ENCODE peak calls at places on chromosomes 16 and 17, in four cellular contexts. Q, I, R and F are unnamed samples. For H3K27me3 and H3K4me1, the result is how much of the 10 kb centered on the place peaks cover.

GRCh38 chr17:42989726-42990652 is 8.2 kb upstream of the RPL27 start:
- DNase-seq in Q (no peak), I (no peak), R (no peak), F (no peak)

GRCh38 chr16:27681681-27682080 is 131.7 kb downstream of the KATNIP start:
- DNase-seq in Q (no peak), I (no peak), R (no peak), F (no peak)

GRCh38 chr16:20812510-20812909 is 6.2 kb downstream of the REXO5 start:
- DNase-seq in Q (no peak), I (no peak), R (no peak), F (no peak)

GRCh38 chr17:37490638-37491614 is 1.2 kb downstream of the DUSP14 start:
- DNase-seq in Q (peak), I (no peak), R (no peak), F (peak)

GRCh38 chr17:55319933-55320593 is 55.3 kb downstream of the HLF start:
- DNase-seq in Q (no peak), I (no peak), R (no peak), F (no peak)

GRCh38 chr17:82687871-82688270 is 10.6 kb downstream of the RAB40B start:
- DNase-seq in Q (no peak), I (no peak), R (no peak), F (no peak)

GRCh38 chr17:7668482-7668881 is 17.8 kb downstream of the ATP1B2 start:
- DNase-seq in Q (no peak), I (no peak), R (no peak), F (no peak)

GRCh38 chr17:3886776-3887175 is 6.1 kb downstream of the CAMKK1 start:
- DNase-seq in Q (no peak), I (no peak), R (no peak), F (no peak)

GRCh38 chr17:20226814-20227482 is 217.8 kb downstream of the SPECC1 start:
- DNase-seq in Q (peak), I (peak), R (peak), F (peak)

GRCh38 chr17:56594528-56595418 is 1.3 kb downstream of the NOG start:
- DNase-seq in Q (no peak), I (peak), R (peak), F (no peak)

GRCh38 chr17:48718781-48719641 is 3.3 kb downstream of the PRAC1 start:
- DNase-seq in Q (no peak), I (no peak), R (no peak), F (peak)

GRCh38 chr17:20059728-20060188 is 50.6 kb downstream of the SPECC1 start:
- DNase-seq in Q (no peak), I (no peak), R (no peak), F (peak)

GRCh38 chr17:28698253-28698941 is 13.3 kb downstream of the PROCA1 start:
- DNase-seq in Q (no peak), I (no peak), R (no peak), F (peak)

GRCh38 chr16:64058685-64059084 is 1063.2 kb downstream of the CDH11 start:
- DNase-seq in Q (no peak), I (no peak), R (no peak), F (no peak)

GRCh38 chr17:17467720-17468119 is 9.1 kb upstream of the MED9 start:
- DNase-seq in Q (no peak), I (no peak), R (no peak), F (no peak)

GRCh38 chr17:14101976-14102375 is 32.7 kb downstream of the COX10 start:
- DNase-seq in Q (no peak), I (no peak), R (no peak), F (no peak)

GRCh38 chr17:4074831-4075495 is 67.9 kb downstream of the ZZEF1 start:
- DNase-seq in Q (peak), I (no peak), R (peak), F (peak)

GRCh38 chr17:63841350-63842172 is 924 bp downstream of the SMARCD2 start:
- DNase-seq in Q (no peak), I (no peak), R (peak), F (peak)

GRCh38 chr17:55448681-55449080 is 27.0 kb upstream of the MMD start:
- DNase-seq in Q (no peak), I (no peak), R (no peak), F (no peak)

GRCh38 chr17:73179387-73179786 is 13.5 kb upstream of the COG1 start:
- DNase-seq in Q (no peak), I (no peak), R (no peak), F (no peak)

GRCh38 chr17:7839890-7840260 is 5.9 kb downstream of the KDM6B start:
- DNase-seq in Q (no peak), I (no peak), R (no peak), F (no peak)

GRCh38 chr16:14307623-14308356 is 236.7 kb downstream of the MRTFB start:
- DNase-seq in Q (no peak), I (no peak), R (no peak), F (no peak)

GRCh38 chr17:29091591-29092291 is 48.8 kb downstream of the PIPOX start:
- DNase-seq in Q (no peak), I (no peak), R (peak), F (no peak)

GRCh38 chr16:80552277-80552676 is 11.5 kb downstream of the DYNLRB2 start:
- DNase-seq in Q (no peak), I (no peak), R (no peak), F (no peak)

GRCh38 chr17:3894927-3895343 is 2.1 kb upstream of the CAMKK1 start:
- DNase-seq in Q (no peak), I (no peak), R (no peak), F (no peak)

GRCh38 chr17:64707077-64707591 is 45.0 kb upstream of the SMURF2 start:
- DNase-seq in Q (peak), I (no peak), R (peak), F (peak)

GRCh38 chr17:41676058-41676419 is 12.6 kb upstream of the EIF1 start:
- DNase-seq in Q (no peak), I (no peak), R (no peak), F (no peak)

GRCh38 chr17:50297407-50297865 is 23.2 kb downstream of the TMEM92 start:
- DNase-seq in Q (peak), I (peak), R (peak), F (peak)

GRCh38 chr17:7023576-7024401 is 939 bp downstream of the BCL6B start:
- DNase-seq in Q (peak), I (peak), R (peak), F (no peak)

GRCh38 chr17:20930065-20930760 is 112.6 kb downstream of the USP22 start:
- DNase-seq in Q (no peak), I (no peak), R (no peak), F (no peak)

GRCh38 chr17:44969144-44969780 is 1.2 kb upstream of the C1QL1 start:
- DNase-seq in Q (no peak), I (no peak), R (no peak), F (no peak)

GRCh38 chr17:44971776-44972483 is 3.8 kb upstream of the C1QL1 start:
- DNase-seq in Q (no peak), I (no peak), R (no peak), F (no peak)

GRCh38 chr17:44968225-44969143 is at the start of gene C1QL1:
- DNase-seq in Q (peak), I (peak), R (peak), F (peak)

GRCh38 chr17:44967907-44968224 is 237 bp downstream of the C1QL1 start:
- DNase-seq in Q (no peak), I (no peak), R (no peak), F (no peak)

DNA sequence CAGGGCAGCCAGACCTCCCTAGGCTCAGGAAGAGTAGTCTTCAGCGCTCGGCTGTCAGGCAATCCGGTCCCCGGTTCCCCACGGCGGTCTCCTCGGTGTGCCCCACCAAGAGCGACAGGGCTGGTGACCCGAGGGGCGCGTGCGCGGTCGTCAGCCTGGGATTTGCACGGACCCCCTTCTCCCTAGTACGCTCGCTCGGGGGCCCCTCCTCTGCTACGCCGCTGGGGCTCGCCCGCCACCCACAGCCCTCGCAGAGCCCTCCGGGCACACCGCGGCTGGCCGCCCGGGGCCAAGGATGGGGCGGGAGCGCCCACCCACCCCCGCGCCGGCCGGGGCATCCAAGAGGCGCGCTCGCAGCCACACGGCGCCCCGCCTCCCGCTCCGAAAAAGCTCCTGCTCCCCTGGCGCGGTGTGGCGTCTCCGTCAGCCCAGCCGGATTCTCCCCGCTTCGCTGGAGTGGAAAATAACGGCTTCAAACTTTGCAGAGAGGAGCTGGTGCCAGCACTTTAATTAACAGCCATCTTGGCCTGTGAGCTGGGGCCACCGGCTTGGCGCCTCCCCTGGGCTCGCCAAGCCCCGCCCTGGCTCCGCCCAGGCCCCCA is 2.1 kb upstream of the C1QL1 start:
- DNase-seq in Q (no peak), I (peak), R (peak), F (peak)
- H3K27me3 ChIP-seq in Q (under half), I (under half), R (under half), F (under half)

DNA sequence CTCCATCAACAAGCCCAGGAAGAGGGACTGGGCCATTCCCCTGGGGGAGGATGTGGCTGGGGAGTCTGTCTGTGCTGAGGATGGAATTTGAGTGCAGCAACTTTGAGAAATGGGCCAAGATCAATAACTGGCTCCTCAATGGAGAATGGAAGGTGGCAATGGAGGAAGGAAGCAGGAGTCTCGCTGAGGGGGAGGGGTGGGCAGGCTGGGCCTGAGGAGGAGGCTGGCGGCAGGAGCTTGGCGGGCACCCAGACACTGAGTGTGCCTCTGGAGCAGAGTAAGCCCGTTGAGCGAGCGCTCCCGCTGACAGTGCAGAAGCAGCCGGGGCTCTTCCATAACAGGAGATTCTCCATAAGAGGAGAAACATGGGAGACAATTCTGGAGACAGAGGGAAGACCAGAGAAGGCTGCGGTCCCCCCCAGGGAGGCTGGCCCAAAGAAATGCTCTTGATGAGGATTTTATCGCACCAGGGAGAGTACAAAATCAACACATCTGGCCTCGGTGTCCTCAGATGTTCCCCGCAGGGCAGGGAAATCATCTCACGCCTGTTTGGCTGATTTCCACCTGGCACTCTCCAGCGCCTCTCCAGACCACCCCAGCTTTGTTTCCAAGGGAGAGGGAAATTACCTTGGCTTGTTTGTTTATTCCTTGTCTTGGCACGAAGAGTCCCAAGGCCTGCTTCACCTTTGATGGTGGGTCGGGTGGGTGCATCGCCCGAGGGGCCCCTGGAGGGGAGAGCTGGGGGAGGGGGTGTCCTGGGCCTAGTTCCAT is 2.8 kb upstream of the MMP15 start:
- DNase-seq in Q (no peak), I (no peak), R (peak), F (no peak)
- H3K4me1 ChIP-seq in Q (under half), I (under half), R (under half), F (under half)

GRCh38 chr16:56314244-56314850 is 111.0 kb downstream of the AMFR start:
- DNase-seq in Q (no peak), I (no peak), R (no peak), F (no peak)

GRCh38 chr16:56312028-56312300 is 113.4 kb downstream of the AMFR start:
- DNase-seq in Q (no peak), I (no peak), R (peak), F (no peak)

GRCh38 chr16:56312556-56312955 is 112.8 kb downstream of the AMFR start:
- DNase-seq in Q (no peak), I (no peak), R (no peak), F (no peak)

GRCh38 chr16:56310685-56311084 is 114.7 kb downstream of the AMFR start:
- DNase-seq in Q (no peak), I (no peak), R (no peak), F (no peak)

GRCh38 chr16:56311208-56312027 is 113.9 kb downstream of the AMFR start:
- DNase-seq in Q (no peak), I (no peak), R (peak), F (no peak)
- TF ChIP-seq CTCF in Q (peak), I (no peak), R (peak), F (no peak)

DNA sequence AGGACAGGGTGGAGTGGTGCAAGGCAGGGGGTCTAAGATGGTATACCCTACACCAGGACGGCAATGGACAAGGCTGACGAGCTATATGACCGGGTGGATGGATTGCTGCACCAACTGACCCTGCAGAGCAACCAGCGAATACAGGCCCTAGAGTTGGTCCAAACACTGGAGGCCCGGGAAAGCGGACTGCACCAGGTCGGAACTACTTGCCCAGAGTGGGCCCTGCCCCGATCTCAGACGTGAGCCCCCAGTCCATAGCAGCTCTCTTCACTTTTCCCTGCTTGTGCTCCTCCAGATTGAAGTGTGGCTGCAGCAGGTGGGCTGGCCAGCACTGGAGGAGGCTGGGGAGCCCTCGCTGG is 3.1 kb downstream of the PLEKHG4 start:
- DNase-seq in Q (no peak), I (no peak), R (no peak), F (no peak)
- H3K27me3 ChIP-seq in Q (under half), I (under half), R (under half), F (under half)

GRCh38 chr17:47225911-47226688 is 17.0 kb downstream of the MYL4 start:
- DNase-seq in Q (no peak), I (no peak), R (no peak), F (no peak)

GRCh38 chr17:47224971-47225370 is 15.8 kb downstream of the MYL4 start:
- DNase-seq in Q (no peak), I (no peak), R (no peak), F (no peak)

GRCh38 chr17:47223460-47223859 is 14.3 kb downstream of the MYL4 start:
- DNase-seq in Q (no peak), I (no peak), R (no peak), F (no peak)

GRCh38 chr17:47227862-47228261 is 18.7 kb downstream of the MYL4 start:
- DNase-seq in Q (no peak), I (no peak), R (no peak), F (no peak)

GRCh38 chr17:47225436-47225858 is 16.3 kb downstream of the MYL4 start:
- DNase-seq in Q (peak), I (no peak), R (peak), F (no peak)
- H3K4me1 ChIP-seq in Q (under half), I (under half), R (under half), F (under half)

GRCh38 chr17:58307468-58308172 is 21.0 kb downstream of the TSPOAP1 start:
- DNase-seq in Q (no peak), I (no peak), R (no peak), F (no peak)

GRCh38 chr17:58306131-58306951 is 22.3 kb downstream of the TSPOAP1 start:
- DNase-seq in Q (no peak), I (no peak), R (no peak), F (no peak)

GRCh38 chr17:58309918-58310259 is 18.7 kb downstream of the TSPOAP1 start:
- DNase-seq in Q (no peak), I (no peak), R (no peak), F (no peak)

GRCh38 chr17:58308985-58309917 is 19.3 kb downstream of the TSPOAP1 start:
- DNase-seq in Q (no peak), I (no peak), R (no peak), F (no peak)

GRCh38 chr17:58308173-58308984 is 20.2 kb downstream of the TSPOAP1 start:
- DNase-seq in Q (no peak), I (no peak), R (peak), F (peak)
- TF ChIP-seq CTCF in Q (peak), I (no peak), R (peak), F (peak)

DNA sequence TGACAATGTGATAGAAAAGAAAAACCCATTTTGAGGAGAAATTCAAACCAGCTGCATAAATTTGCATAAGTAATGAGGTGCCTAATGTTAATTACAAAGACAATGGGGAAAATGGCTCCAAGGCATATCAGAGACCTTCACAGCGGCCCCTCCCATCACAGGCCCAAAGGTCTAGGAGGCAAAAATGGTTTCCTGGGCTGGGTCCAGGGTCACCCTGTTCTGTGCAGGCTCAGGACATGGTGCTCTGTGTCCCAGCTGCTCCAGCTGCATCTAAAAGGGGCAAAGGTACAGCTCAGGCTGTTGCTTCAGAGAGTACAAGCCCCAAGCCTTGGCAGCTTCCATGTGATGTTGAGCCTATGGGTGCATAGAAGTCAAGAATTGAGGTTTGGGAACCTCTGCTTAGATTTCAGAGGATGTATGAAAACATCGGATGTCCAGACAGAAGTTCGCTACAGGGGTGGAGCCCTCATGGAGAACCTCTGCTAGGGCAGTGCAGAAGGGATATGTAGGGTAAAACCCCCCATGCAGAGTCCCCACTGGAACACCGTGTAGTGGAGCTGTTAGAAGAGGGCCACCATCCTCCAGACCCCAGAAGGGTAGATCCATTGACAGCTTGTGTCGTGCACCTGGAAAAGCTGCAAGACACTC is 40.6 kb downstream of the IKZF3 start:
- DNase-seq in Q (no peak), I (no peak), R (no peak), F (peak)
- H3K27me3 ChIP-seq in Q (under half), I (under half), R (under half), F (under half)